ENCODE peak calls at places on chromosomes 2 and 18, in six cellular contexts. I, U, X, B, E and D are unnamed samples.

GRCh38 chr2:7925506-7925905 is 756.4 kb upstream of the ID2 start:
- DNase-seq in U (no peak), E (no peak), B (no peak), X (no peak), I (no peak), D (no peak)

GRCh38 chr2:52431352-52431760 is 1336.2 kb upstream of the CHAC2 start:
- DNase-seq in E (no peak), X (no peak), B (no peak), U (no peak), I (no peak), D (no peak)

GRCh38 chr2:217609952-217610351 is 392.8 kb downstream of the TNS1 start:
- DNase-seq in B (peak; percentile 94), E (no peak), U (peak; percentile 59), I (no peak), X (no peak), D (no peak)

GRCh38 chr2:221674446-221674845 is 102.3 kb upstream of the EPHA4 start:
- DNase-seq in U (no peak), I (no peak), B (no peak), E (no peak), X (no peak), D (no peak)

GRCh38 chr2:30341500-30342267 is 105.4 kb upstream of the LCLAT1 start:
- DNase-seq in I (no peak), B (no peak), E (no peak), U (no peak), X (no peak), D (no peak)

GRCh38 chr2:107543793-107544192 is 282.9 kb upstream of the RGPD4 start:
- DNase-seq in E (no peak), U (no peak), X (no peak), I (no peak), B (no peak), D (no peak)

GRCh38 chr2:584863-585823 is 92.1 kb downstream of the TMEM18 start:
- DNase-seq in B (no peak), I (no peak), X (no peak), U (peak; percentile 73), E (peak; percentile 78), D (no peak)

GRCh38 chr2:238139141-238139840 is 823 bp downstream of the KLHL30 start:
- DNase-seq in B (no peak), X (no peak), I (no peak), U (peak; percentile 68), E (no peak), D (no peak)

GRCh38 chr2:152762202-152762601 is 43.8 kb downstream of the ARL6IP6 start:
- DNase-seq in E (no peak), B (no peak), X (peak; percentile 89), U (no peak), I (no peak), D (no peak)

GRCh38 chr2:85577063-85577385 is 362 bp upstream of the VAMP8 start:
- DNase-seq in I (no peak), X (no peak), E (no peak), U (no peak), B (no peak), D (no peak)

GRCh38 chr2:20050104-20050711 is 1.2 kb downstream of the LAPTM4A start:
- DNase-seq in B (no peak), X (peak; percentile 84), E (peak; percentile 78), U (no peak), I (no peak), D (peak; percentile 77)

GRCh38 chr18:3869848-3870247 is 419.9 kb downstream of the TGIF1 start:
- DNase-seq in U (no peak), E (peak; percentile 37), B (peak; percentile 18), I (no peak), X (peak; percentile 71), D (peak; percentile 70)

GRCh38 chr18:79572093-79572780 is 107.4 kb upstream of the CTDP1 start:
- DNase-seq in E (no peak), X (no peak), I (peak; percentile 57), U (no peak), B (no peak), D (no peak)

GRCh38 chr2:167198009-167198408 is 309.7 kb downstream of the XIRP2 start:
- DNase-seq in U (no peak), I (no peak), E (no peak), X (no peak), B (no peak), D (no peak)

GRCh38 chr2:132544045-132544630 is 125.9 kb downstream of the LYPD1 start:
- DNase-seq in E (no peak), U (no peak), I (peak; percentile 55), X (no peak), B (no peak), D (no peak)

GRCh38 chr18:79519751-79520472 is 124.2 kb downstream of the NFATC1 start:
- DNase-seq in B (no peak), X (no peak), I (no peak), U (peak; percentile 66), E (no peak), D (no peak)